ENCODE peak calls at places on chromosome 2, in eight cellular contexts. X, J, Z, U, L, C, E and W are unnamed samples.

GRCh38 chr2:230890696-230891095 is 26.0 kb downstream of the ITM2C start:
- DNase-seq in Z (no peak), U (no peak), C (no peak), X (peak; percentile 18), J (no peak), E (no peak), L (no peak), W (no peak)

GRCh38 chr2:44459754-44460153 is 98.0 kb downstream of the CAMKMT start:
- DNase-seq in C (no peak), E (no peak), J (no peak), L (no peak), Z (no peak), X (no peak), U (no peak), W (no peak)

GRCh38 chr2:218021536-218022071 is 18.8 kb upstream of the TNS1 start:
- DNase-seq in U (peak; percentile 88), X (peak; percentile 62), E (no peak), C (no peak), Z (no peak), L (no peak), J (peak; percentile 88), W (peak; percentile 11)

GRCh38 chr2:136101042-136101441 is 16.9 kb downstream of the CXCR4 start:
- DNase-seq in E (no peak), X (no peak), Z (no peak), U (no peak), C (no peak), J (no peak), L (no peak), W (no peak)

GRCh38 chr2:64274399-64275173 is 130.4 kb upstream of the PELI1 start:
- DNase-seq in X (no peak), C (no peak), J (no peak), E (no peak), U (no peak), L (no peak), Z (no peak), W (peak; percentile 18)

GRCh38 chr2:96205238-96205637 is 3.4 kb downstream of the STARD7 start:
- DNase-seq in U (no peak), Z (no peak), C (no peak), L (no peak), J (no peak), X (no peak), E (no peak), W (no peak)

GRCh38 chr2:130963849-130964793 is 127.4 kb downstream of the ARHGEF4 start:
- DNase-seq in X (no peak), E (peak; percentile 76), Z (no peak), U (no peak), C (peak; percentile 80), J (peak; percentile 24), L (no peak), W (peak; percentile 15)

GRCh38 chr2:160353166-160353565 is 140.4 kb downstream of the RBMS1 start:
- DNase-seq in L (no peak), X (no peak), Z (no peak), J (no peak), U (no peak), E (no peak), C (peak; percentile 9), W (no peak)

GRCh38 chr2:189592353-189592984 is 11.9 kb upstream of the SLC40A1 start:
- DNase-seq in J (no peak), X (no peak), L (no peak), Z (no peak), C (no peak), E (no peak), U (no peak), W (no peak)

DNA sequence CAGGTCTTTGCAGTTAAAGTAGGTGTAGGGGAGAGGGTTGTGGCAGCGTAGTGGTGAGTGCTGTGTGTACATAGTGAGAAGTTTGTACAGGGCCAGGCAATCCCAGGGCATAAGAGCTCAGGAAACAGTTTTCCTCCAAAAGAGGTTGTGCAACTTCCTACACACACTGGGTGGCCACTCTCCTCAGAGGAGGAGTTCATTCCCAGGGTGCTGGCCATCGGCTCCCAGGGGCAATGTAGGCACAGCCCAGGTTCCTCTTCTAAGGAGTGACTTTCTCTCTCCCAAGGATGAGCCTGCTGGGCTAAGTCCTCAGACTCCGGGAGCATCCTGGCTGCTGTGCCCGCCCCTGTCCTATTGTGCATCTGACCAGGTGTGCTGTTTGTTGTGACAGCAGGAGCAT is 3.0 kb downstream of the ACOXL start:
- DNase-seq in U (no peak), L (no peak), J (no peak), C (no peak), E (no peak), X (peak; percentile 70), Z (no peak), W (no peak)
- TF ChIP-seq CTCF in U (no peak), L (no peak), J (no peak), C (no peak), E (no peak), X (no peak), Z (no peak), W (no peak)

GRCh38 chr2:46062637-46063412 is 234.4 kb upstream of the EPAS1 start:
- DNase-seq in Z (peak; percentile 82), L (no peak), C (peak; percentile 87), J (peak; percentile 91), X (peak; percentile 70), U (peak; percentile 79), E (peak; percentile 86), W (peak; percentile 82)
- TF ChIP-seq CTCF in Z (peak; percentile 84), L (peak; percentile 78), C (peak; percentile 87), J (peak; percentile 82), X (peak; percentile 91), U (peak; percentile 88), E (peak; percentile 92), W (peak; percentile 98)

GRCh38 chr2:24797644-24798043 is 4.4 kb downstream of the CENPO start:
- DNase-seq in E (no peak), Z (no peak), X (no peak), J (no peak), C (no peak), L (no peak), U (no peak), W (no peak)
- TF ChIP-seq CTCF in E (no peak), Z (no peak), X (no peak), J (no peak), C (no peak), L (no peak), U (no peak), W (no peak)

GRCh38 chr2:148022882-148023281 is 2.0 kb downstream of the MBD5 start:
- DNase-seq in X (no peak), J (no peak), L (no peak), E (no peak), C (no peak), Z (no peak), U (no peak), W (no peak)

GRCh38 chr2:148021059-148021985 is at the start of gene MBD5:
- DNase-seq in Z (peak; percentile 46), C (peak; percentile 65), J (peak; percentile 35), X (peak; percentile 71), E (peak; percentile 46), U (peak; percentile 66), L (no peak), W (peak; percentile 39)

GRCh38 chr2:148022351-148022750 is 1.5 kb downstream of the MBD5 start:
- DNase-seq in L (no peak), U (no peak), J (no peak), Z (no peak), C (no peak), E (no peak), X (no peak), W (no peak)

GRCh38 chr2:148020036-148020357 is 540 bp downstream of the ORC4 start:
- DNase-seq in E (no peak), U (no peak), L (no peak), X (no peak), J (no peak), C (no peak), Z (no peak), W (no peak)

DNA sequence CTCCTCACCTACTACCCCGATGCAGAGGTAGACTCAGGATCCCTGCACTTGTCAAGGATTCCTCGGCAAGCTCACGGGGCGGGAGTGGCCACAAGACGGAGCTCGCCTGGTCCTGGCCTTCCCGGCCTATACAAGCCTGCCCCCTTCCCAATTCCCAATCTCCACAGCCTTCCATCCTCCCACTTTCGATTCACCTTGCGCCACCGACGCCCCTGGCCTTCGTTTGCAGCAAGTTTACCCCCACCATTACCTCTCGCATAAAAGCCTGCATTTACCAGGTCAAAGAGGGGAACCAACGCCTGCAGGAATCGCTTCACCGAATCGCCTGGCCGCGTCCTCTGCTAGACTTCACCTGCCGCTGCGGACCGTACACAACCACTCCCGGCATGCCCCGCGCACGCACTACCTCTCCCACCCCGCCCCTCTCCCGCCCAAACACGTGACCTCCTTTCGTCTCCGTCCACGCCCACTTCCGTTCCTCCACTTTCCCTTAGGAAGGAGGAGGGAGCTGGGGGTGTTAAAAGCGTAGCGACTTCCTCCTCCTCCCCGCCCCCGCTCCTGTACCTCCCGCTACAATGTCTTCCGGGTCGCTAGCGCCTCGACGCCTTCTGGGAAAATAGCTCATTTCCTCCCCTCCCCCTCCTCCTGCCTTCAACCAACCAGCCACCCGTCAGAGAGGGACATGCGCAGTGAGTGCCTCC is at the start of gene ORC4:
- DNase-seq in U (peak; percentile 98), Z (peak; percentile 99), X (peak; percentile 99), L (peak; percentile 96), J (peak; percentile 99), E (peak; percentile 93), C (peak; percentile 99), W (peak; percentile 93)
- TF ChIP-seq CTCF in U (peak; percentile 22), Z (peak; percentile 56), X (peak; percentile 39), L (peak; percentile 61), J (peak; percentile 7), E (no peak), C (peak; percentile 83), W (peak; percentile 57)

GRCh38 chr2:53259395-53260009 is 508.1 kb upstream of the CHAC2 start:
- DNase-seq in J (no peak), C (no peak), Z (no peak), U (peak; percentile 32), E (no peak), L (no peak), X (no peak), W (no peak)
- TF ChIP-seq CTCF in J (no peak), C (no peak), Z (no peak), U (no peak), E (no peak), L (no peak), X (no peak), W (no peak)